ENCODE peak calls at places on chromosomes 1 and 21, in four cellular contexts. One of them, this sample, is unnamed.

GRCh38 chr1:1785666-1786065 is 7.4 kb upstream of the NADK start:
- DNase-seq in endothelial cell: no peak
- DNase-seq in BE2C: no peak
- DNase-seq in M059J: no peak
- DNase-seq in this sample: no peak

GRCh38 chr1:193322218-193322617 is 135.8 kb upstream of the B3GALT2 start:
- DNase-seq in endothelial cell: no peak
- DNase-seq in BE2C: no peak
- DNase-seq in M059J: peak; percentile 88
- DNase-seq in this sample: no peak

GRCh38 chr1:171748651-171749050 is 6.8 kb upstream of the VAMP4 start:
- DNase-seq in endothelial cell: no peak
- DNase-seq in BE2C: no peak
- DNase-seq in M059J: no peak
- DNase-seq in this sample: no peak

GRCh38 chr1:28512058-28512611 is 6.3 kb downstream of the RCC1 start:
- DNase-seq in endothelial cell: no peak
- DNase-seq in BE2C: no peak
- DNase-seq in M059J: no peak
- DNase-seq in this sample: no peak

GRCh38 chr21:43903451-43904091 is 38.5 kb downstream of the AGPAT3 start:
- DNase-seq in endothelial cell: no peak
- DNase-seq in BE2C: no peak
- DNase-seq in M059J: no peak
- DNase-seq in this sample: no peak

GRCh38 chr1:39205781-39206464 is 1.4 kb downstream of the MACF1 start:
- DNase-seq in endothelial cell: no peak
- DNase-seq in BE2C: no peak
- DNase-seq in M059J: no peak
- DNase-seq in this sample: no peak

GRCh38 chr1:115748396-115749130 is 20.0 kb downstream of the CASQ2 start:
- DNase-seq in endothelial cell: no peak
- DNase-seq in BE2C: no peak
- DNase-seq in M059J: peak; percentile 73
- DNase-seq in this sample: no peak

GRCh38 chr1:36177589-36178463 is 21.9 kb downstream of the MAP7D1 start:
- DNase-seq in endothelial cell: no peak
- DNase-seq in BE2C: no peak
- DNase-seq in M059J: no peak
- DNase-seq in this sample: peak; percentile 49

GRCh38 chr1:175521265-175522040 is 221.9 kb downstream of the TNR start:
- DNase-seq in endothelial cell: no peak
- DNase-seq in BE2C: no peak
- DNase-seq in M059J: no peak
- DNase-seq in this sample: no peak

GRCh38 chr1:42419449-42419848 is 36.4 kb downstream of the ZMYND12 start:
- DNase-seq in endothelial cell: no peak
- DNase-seq in BE2C: peak; percentile 23
- DNase-seq in M059J: no peak
- DNase-seq in this sample: no peak

GRCh38 chr1:22418352-22418751 is 33.3 kb upstream of the ZBTB40 start:
- DNase-seq in endothelial cell: no peak
- DNase-seq in BE2C: no peak
- DNase-seq in M059J: no peak
- DNase-seq in this sample: no peak

GRCh38 chr1:231679109-231679508 is 52.5 kb downstream of the DISC1 start:
- DNase-seq in endothelial cell: no peak
- DNase-seq in BE2C: peak; percentile 72
- DNase-seq in M059J: peak; percentile 59
- DNase-seq in this sample: no peak

GRCh38 chr1:223870617-223871574 is 25.1 kb upstream of the TP53BP2 start:
- DNase-seq in endothelial cell: no peak
- DNase-seq in BE2C: peak; percentile 42
- DNase-seq in M059J: no peak
- DNase-seq in this sample: no peak

GRCh38 chr21:43884012-43884860 is 19.2 kb downstream of the AGPAT3 start:
- DNase-seq in endothelial cell: no peak
- DNase-seq in BE2C: peak; percentile 34
- DNase-seq in M059J: peak; percentile 51
- DNase-seq in this sample: no peak

GRCh38 chr1:53637726-53638640 is 101.0 kb downstream of the GLIS1 start:
- DNase-seq in endothelial cell: no peak
- DNase-seq in BE2C: no peak
- DNase-seq in M059J: no peak
- DNase-seq in this sample: no peak

GRCh38 chr21:22711636-22712035 is 1713.4 kb downstream of the NCAM2 start:
- DNase-seq in endothelial cell: no peak
- DNase-seq in BE2C: no peak
- DNase-seq in M059J: no peak
- DNase-seq in this sample: no peak

GRCh38 chr1:200346744-200347143 is 63.1 kb downstream of the ZNF281 start:
- DNase-seq in endothelial cell: no peak
- DNase-seq in BE2C: no peak
- DNase-seq in M059J: peak; percentile 61
- DNase-seq in this sample: no peak

GRCh38 chr1:23719162-23719820 is 24.0 kb upstream of the ELOA start:
- DNase-seq in endothelial cell: no peak
- DNase-seq in BE2C: no peak
- DNase-seq in M059J: peak; percentile 55
- DNase-seq in this sample: no peak

GRCh38 chr1:214043167-214043566 is 55.4 kb downstream of the PROX1 start:
- DNase-seq in endothelial cell: no peak
- DNase-seq in BE2C: no peak
- DNase-seq in M059J: no peak
- DNase-seq in this sample: no peak

GRCh38 chr1:220153147-220153546 is 59.2 kb downstream of the IARS2 start:
- DNase-seq in endothelial cell: no peak
- DNase-seq in BE2C: no peak
- DNase-seq in M059J: no peak
- DNase-seq in this sample: no peak

GRCh38 chr1:7454895-7455784 is 316.0 kb upstream of the VAMP3 start:
- DNase-seq in endothelial cell: no peak
- DNase-seq in BE2C: no peak
- DNase-seq in M059J: peak; percentile 86
- DNase-seq in this sample: no peak

GRCh38 chr1:6106321-6106731 is 60.6 kb downstream of the KCNAB2 start:
- DNase-seq in endothelial cell: no peak
- DNase-seq in BE2C: no peak
- DNase-seq in M059J: no peak
- DNase-seq in this sample: no peak

GRCh38 chr1:81287681-81288080 is 513.1 kb upstream of the ADGRL2 start:
- DNase-seq in endothelial cell: no peak
- DNase-seq in BE2C: no peak
- DNase-seq in M059J: no peak
- DNase-seq in this sample: no peak

GRCh38 chr1:12627308-12627707 is 9.3 kb upstream of the DHRS3 start:
- DNase-seq in endothelial cell: no peak
- DNase-seq in BE2C: no peak
- DNase-seq in M059J: no peak
- DNase-seq in this sample: no peak

GRCh38 chr1:177780096-177780700 is 189.7 kb downstream of the SEC16B start:
- DNase-seq in endothelial cell: peak; percentile 10
- DNase-seq in BE2C: no peak
- DNase-seq in M059J: peak; percentile 28
- DNase-seq in this sample: no peak

GRCh38 chr1:111743679-111744101 is 4.5 kb upstream of the INKA2 start:
- DNase-seq in endothelial cell: no peak
- DNase-seq in BE2C: no peak
- DNase-seq in M059J: peak; percentile 66
- DNase-seq in this sample: no peak

GRCh38 chr1:77220687-77221463 is 1.6 kb upstream of the PIGK start:
- DNase-seq in endothelial cell: no peak
- DNase-seq in BE2C: no peak
- DNase-seq in M059J: peak; percentile 29
- DNase-seq in this sample: no peak

GRCh38 chr1:1421907-1422464 is 910 bp upstream of the ANKRD65 start:
- DNase-seq in endothelial cell: no peak
- DNase-seq in BE2C: no peak
- DNase-seq in M059J: no peak
- DNase-seq in this sample: no peak